ENCODE peak calls at places on chromosomes 4 and X, in five cellular contexts. A is left colon; F is CD8-positive, alpha-beta memory T cell; T is amniotic epithelial cell; G is NCI-H510A treated with DMSO at 0.1 percent for 48 hours. E is an unnamed sample.

GRCh38 chr4:27048350-27049100 is 187.9 kb downstream of the STIM2 start:
- DNase-seq in T (peak), G (peak), F (peak), A (no peak), E (peak)

GRCh38 chr4:2182981-2183380 is 58.9 kb downstream of the HAUS3 start:
- DNase-seq in G (no peak), A (no peak), T (peak), F (no peak), E (peak)

GRCh38 chrX:148672526-148672925 is 172.1 kb downstream of the AFF2 start:
- DNase-seq in A (no peak), T (no peak), G (no peak), F (no peak), E (no peak)

GRCh38 chr4:153153339-153153851 is 50.8 kb upstream of the TRIM2 start:
- DNase-seq in G (peak), A (peak), T (no peak), F (peak), E (peak)

GRCh38 chrX:50770702-50771101 is 43.3 kb downstream of the SHROOM4 start:
- DNase-seq in G (no peak), A (peak), T (peak), F (no peak), E (no peak)

GRCh38 chr4:135250040-135250439 is 1048.5 kb upstream of the PABPC4L start:
- DNase-seq in T (no peak), F (no peak), A (no peak), G (no peak), E (no peak)

GRCh38 chr4:8571702-8572685 is 8.2 kb upstream of the GPR78 start:
- DNase-seq in T (no peak), A (no peak), G (no peak), F (no peak), E (no peak)

GRCh38 chrX:23864719-23865349 is 42.9 kb downstream of the APOO start:
- DNase-seq in A (no peak), T (no peak), F (no peak), G (no peak), E (no peak)

GRCh38 chr4:127410201-127410600 is 222.6 kb upstream of the INTU start:
- DNase-seq in A (no peak), G (no peak), T (no peak), F (no peak), E (peak)

GRCh38 chr4:141587897-141588296 is 48.5 kb upstream of the IL15 start:
- DNase-seq in F (no peak), A (no peak), G (no peak), T (peak), E (no peak)

GRCh38 chrX:153828308-153828707 is 2.0 kb downstream of the PDZD4 start:
- DNase-seq in A (no peak), G (no peak), T (no peak), F (no peak), E (peak)

GRCh38 chr4:161121451-161121850 is 1042.3 kb downstream of the FSTL5 start:
- DNase-seq in T (peak), G (no peak), F (no peak), A (no peak), E (no peak)

GRCh38 chrX:48468247-48468671 is 1.8 kb downstream of the SLC38A5 start:
- DNase-seq in G (no peak), T (no peak), A (peak), F (no peak), E (no peak)

GRCh38 chrX:13085533-13085932 is 41.1 kb upstream of the FAM9C start:
- DNase-seq in F (no peak), G (no peak), T (no peak), A (no peak), E (no peak)

GRCh38 chr4:114474401-114474800 is 124.2 kb upstream of the UGT8 start:
- DNase-seq in T (no peak), F (no peak), A (no peak), G (no peak), E (no peak)

GRCh38 chrX:150038977-150039599 is 100.8 kb upstream of the EOLA2 start:
- DNase-seq in G (no peak), T (no peak), A (no peak), F (no peak), E (no peak)

GRCh38 chr4:39942507-39942906 is 35.2 kb downstream of the PDS5A start:
- DNase-seq in F (no peak), A (no peak), G (no peak), T (no peak), E (no peak)

GRCh38 chr4:72876946-72877345 is 192.6 kb downstream of the COX18 start:
- DNase-seq in F (no peak), T (no peak), G (no peak), A (no peak), E (no peak)